ENCODE peak calls at places on chromosomes 13 and 19, in six cellular contexts. L is fibroblast of mammary gland, E is activated T-cell treated with anti-CD3 and anti-CD28 coated beads for 1 hour, C is suprapubic skin, W is B cell, J is AG10803. U is an unnamed sample.

GRCh38 chr13:48595330-48596127 is 58.2 kb upstream of the CYSLTR2 start:
- DNase-seq in L (peak), E (peak), C (no peak), W (no peak), J (peak), U (peak)

GRCh38 chr13:113582841-113583631 is 1.5 kb upstream of the TFDP1 start:
- DNase-seq in J (no peak), C (peak), E (no peak), W (no peak), L (peak), U (no peak)

GRCh38 chr13:22789027-22789593 is 391.7 kb upstream of the SGCG start:
- DNase-seq in W (no peak), L (no peak), J (no peak), C (no peak), E (no peak), U (no peak)

GRCh38 chr19:38452430-38453366 is 19.2 kb downstream of the RYR1 start:
- DNase-seq in E (no peak), J (no peak), L (no peak), W (peak), C (no peak), U (no peak)

GRCh38 chr13:92460479-92460878 is 766.1 kb upstream of the GPC6 start:
- DNase-seq in L (no peak), C (no peak), J (no peak), E (no peak), W (no peak), U (no peak)

GRCh38 chr13:112103971-112104872 is 37.3 kb downstream of the SOX1 start:
- DNase-seq in E (no peak), W (no peak), J (no peak), L (no peak), C (no peak), U (no peak)

GRCh38 chr19:17292301-17293074 is 10.7 kb downstream of the ABHD8 start:
- DNase-seq in W (peak), C (no peak), J (peak), L (peak), E (peak), U (peak)

GRCh38 chr19:48568345-48568886 is 16.4 kb downstream of the SULT2B1 start:
- DNase-seq in L (peak), W (no peak), C (peak), J (peak), E (no peak), U (no peak)

GRCh38 chr13:104875008-104875762 is 1660.3 kb downstream of the EFNB2 start:
- DNase-seq in W (no peak), E (no peak), J (no peak), L (no peak), C (no peak), U (no peak)

GRCh38 chr13:113930711-113931637 is 42.9 kb downstream of the C13orf46 start:
- DNase-seq in E (no peak), W (no peak), L (no peak), J (no peak), C (peak), U (no peak)

GRCh38 chr19:38291855-38292254 is 12.2 kb upstream of the C19orf33 start:
- DNase-seq in L (no peak), E (no peak), C (no peak), J (no peak), W (no peak), U (no peak)

GRCh38 chr19:19464339-19465098 is 50.8 kb downstream of the TSSK6 start:
- DNase-seq in C (no peak), L (peak), E (no peak), W (no peak), J (peak), U (no peak)

U was measured in T-helper 1 cell.